ENCODE peak calls at places on chromosomes 12 and 14, in six cellular contexts. A is stimulated activated CD4-positive, alpha-beta T cell treated with anti-CD3 and anti-CD28 coated beads, Interleukin-2, amount 100 ng/mL, for 24 hours; N is GM23248; Y is H9; T is iris pigment epithelial cell; L is DND-41. U is an unnamed sample.
A peak's percentile ranks its signal among the peaks of the same experiment; 100 is the strongest.

GRCh38 chr12:3421191-3421590 is 69.8 kb upstream of the PRMT8 start:
- DNase-seq in Y (peak; percentile 40), T (no peak), L (no peak), A (no peak), N (no peak), U (no peak)

GRCh38 chr14:56119221-56119967 is 1.2 kb downstream of the PELI2 start:
- DNase-seq in N (peak; percentile 70), L (peak; percentile 48), T (peak; percentile 49), Y (no peak), A (peak; percentile 38), U (peak; percentile 18)

GRCh38 chr14:60166144-60166543 is 946 bp upstream of the DHRS7 start:
- DNase-seq in L (no peak), Y (no peak), T (no peak), N (peak; percentile 4), A (no peak), U (no peak)

GRCh38 chr12:113259499-113259953 is 38.3 kb downstream of the TPCN1 start:
- DNase-seq in Y (no peak), L (no peak), A (no peak), N (peak; percentile 53), T (no peak), U (peak; percentile 62)

GRCh38 chr12:104870797-104871196 is 87.3 kb downstream of the SLC41A2 start:
- DNase-seq in L (no peak), T (no peak), Y (no peak), A (no peak), N (no peak), U (no peak)

GRCh38 chr14:67457782-67458181 is 30.7 kb downstream of the TMEM229B start:
- DNase-seq in Y (peak; percentile 84), L (no peak), A (no peak), T (peak; percentile 30), N (no peak), U (no peak)

GRCh38 chr12:41466762-41467270 is 278.7 kb downstream of the PDZRN4 start:
- DNase-seq in A (no peak), T (no peak), N (no peak), L (no peak), Y (peak; percentile 51), U (no peak)

GRCh38 chr12:52539821-52540173 is 13.1 kb downstream of the KRT71 start:
- DNase-seq in Y (no peak), T (no peak), N (no peak), A (no peak), L (no peak), U (no peak)

GRCh38 chr12:108306506-108306905 is 32.6 kb downstream of the CMKLR1 start:
- DNase-seq in L (no peak), N (no peak), Y (no peak), A (no peak), T (no peak), U (no peak)

GRCh38 chr12:367972-368371 is 21.1 kb downstream of the KDM5A start:
- DNase-seq in Y (no peak), L (no peak), A (no peak), T (no peak), N (no peak), U (no peak)

GRCh38 chr12:113425960-113426453 is 3.8 kb downstream of the SDSL start:
- DNase-seq in T (no peak), N (no peak), Y (peak; percentile 78), A (no peak), L (no peak), U (no peak)

GRCh38 chr12:78712834-78713455 is 151.6 kb upstream of the SYT1 start:
- DNase-seq in T (no peak), L (no peak), N (no peak), A (no peak), Y (peak; percentile 40), U (no peak)

GRCh38 chr14:45705954-45706353 is 453.0 kb upstream of the MIS18BP1 start:
- DNase-seq in A (no peak), L (no peak), Y (no peak), T (no peak), N (no peak), U (no peak)

GRCh38 chr12:65567820-65568219 is 256.5 kb upstream of the HMGA2 start:
- DNase-seq in L (no peak), A (no peak), N (no peak), T (no peak), Y (no peak), U (no peak)

GRCh38 chr14:34496679-34497513 is 34.9 kb upstream of the SPTSSA start:
- DNase-seq in Y (peak; percentile 86), L (no peak), A (no peak), N (peak; percentile 99), T (peak; percentile 100), U (no peak)

GRCh38 chr14:64760146-64760755 is 56.0 kb downstream of the PLEKHG3 start:
- DNase-seq in A (peak; percentile 67), L (peak; percentile 65), T (peak; percentile 47), Y (peak; percentile 81), N (peak; percentile 52), U (peak; percentile 65)

GRCh38 chr12:131034631-131035267 is 81.0 kb downstream of the ADGRD1 start:
- DNase-seq in L (no peak), T (no peak), A (no peak), Y (no peak), N (no peak), U (no peak)

GRCh38 chr12:107560194-107560905 is 125.2 kb upstream of the PWP1 start:
- DNase-seq in T (no peak), N (no peak), Y (peak; percentile 69), A (no peak), L (no peak), U (no peak)

GRCh38 chr12:54472494-54473262 is 724 bp downstream of the GTSF1 start:
- DNase-seq in Y (no peak), T (no peak), A (no peak), L (no peak), N (no peak), U (no peak)

GRCh38 chr14:44803239-44803905 is 158.4 kb downstream of the KLHL28 start:
- DNase-seq in N (peak; percentile 76), L (no peak), A (no peak), Y (no peak), T (peak; percentile 53), U (peak; percentile 30)

GRCh38 chr14:60862283-60862682 is 118.6 kb downstream of the TRMT5 start:
- DNase-seq in N (no peak), T (peak; percentile 65), L (no peak), A (no peak), Y (no peak), U (peak; percentile 1)

U was measured in SHP77.